ENCODE peak calls at places on chromosome 12, in nine cellular contexts. I is putamen; T is hepatic stellate cell; L is WTC11; F is activated CD4-positive, CD25-positive, alpha-beta regulatory T cell; A is hypothalamus; Z is fibroblast of villous mesenchyme; R is renal cortical epithelial cell; K is OCI-LY7. Q is an unnamed sample.
A peak's percentile ranks its signal among the peaks of the same experiment; 100 is the strongest.

GRCh38 chr12:32895688-32896437 is 714 bp downstream of the PKP2 start:
- DNase-seq in I (no peak), T (no peak), L (peak; percentile 36), F (no peak), A (no peak), Z (no peak), R (no peak), K (no peak), Q (no peak)

GRCh38 chr12:70469221-70469820 is 103.2 kb downstream of the KCNMB4 start:
- DNase-seq in I (no peak), T (no peak), L (no peak), F (no peak), A (no peak), Z (no peak), R (no peak), K (no peak), Q (no peak)

GRCh38 chr12:66144796-66145754 is 14.5 kb upstream of the LLPH start:
- DNase-seq in I (no peak), T (peak; percentile 38), L (no peak), F (no peak), A (no peak), Z (peak; percentile 80), R (peak; percentile 86), K (peak; percentile 44), Q (peak; percentile 96)

GRCh38 chr12:121026274-121027045 is 10.2 kb upstream of the C12orf43 start:
- DNase-seq in I (no peak), T (no peak), L (no peak), F (no peak), A (no peak), Z (no peak), R (no peak), K (no peak), Q (no peak)

GRCh38 chr12:28569698-28570411 is 379.6 kb downstream of the CCDC91 start:
- DNase-seq in I (no peak), T (peak; percentile 27), L (no peak), F (no peak), A (no peak), Z (peak; percentile 76), R (peak; percentile 69), K (no peak), Q (peak; percentile 61)

GRCh38 chr12:52370906-52371608 is 3.8 kb upstream of the KRT85 start:
- DNase-seq in I (peak; percentile 70), T (peak; percentile 90), L (no peak), F (no peak), A (peak; percentile 73), Z (peak; percentile 56), R (peak; percentile 82), K (no peak), Q (peak; percentile 76)

GRCh38 chr12:43362910-43363694 is 188.9 kb downstream of the ADAMTS20 start:
- DNase-seq in I (no peak), T (no peak), L (no peak), F (no peak), A (no peak), Z (no peak), R (peak; percentile 56), K (no peak), Q (no peak)

GRCh38 chr12:126036348-126036747 is 971.1 kb downstream of the AACS start:
- DNase-seq in I (no peak), T (no peak), L (no peak), F (no peak), A (no peak), Z (no peak), R (no peak), K (no peak), Q (no peak)

GRCh38 chr12:24864796-24865125 is 84.1 kb downstream of the BCAT1 start:
- DNase-seq in I (no peak), T (peak; percentile 48), L (no peak), F (no peak), A (no peak), Z (peak; percentile 44), R (peak; percentile 90), K (no peak), Q (no peak)